ENCODE peak calls at places on chromosomes 13 and 19, in seven cellular contexts. L is KG1; N is renal cortical epithelial cell; I is left colon; F is WTC11; P is neuronal stem cell; B is effector memory CD4-positive, alpha-beta T cell. X is an unnamed sample.

GRCh38 chr13:39952244-39953233 is 297.1 kb downstream of the COG6 start:
- DNase-seq in L (no peak), N (peak; percentile 15), I (no peak), F (no peak), P (no peak), B (no peak), X (no peak)

GRCh38 chr13:104318121-104318520 is 1251.9 kb upstream of the SLC10A2 start:
- DNase-seq in L (no peak), N (peak; percentile 62), I (no peak), F (no peak), P (no peak), B (no peak), X (no peak)

GRCh38 chr13:40534456-40534855 is 132.0 kb downstream of the FOXO1 start:
- DNase-seq in L (no peak), N (peak; percentile 23), I (no peak), F (no peak), P (no peak), B (no peak), X (no peak)

GRCh38 chr19:48757089-48757675 is 1.9 kb downstream of the FGF21 start:
- DNase-seq in L (no peak), N (no peak), I (no peak), F (no peak), P (no peak), B (no peak), X (no peak)

GRCh38 chr19:47643281-47643680 is 34.3 kb downstream of the BICRA start:
- DNase-seq in L (no peak), N (no peak), I (no peak), F (no peak), P (no peak), B (no peak), X (no peak)

GRCh38 chr19:5951338-5951861 is 26.5 kb downstream of the RANBP3 start:
- DNase-seq in L (no peak), N (no peak), I (peak; percentile 41), F (peak; percentile 33), P (no peak), B (no peak), X (no peak)

GRCh38 chr19:7527516-7528191 is 5.2 kb downstream of the MCOLN1 start:
- DNase-seq in L (no peak), N (no peak), I (peak; percentile 22), F (no peak), P (no peak), B (no peak), X (no peak)

GRCh38 chr19:47680858-47681332 is 32.3 kb upstream of the EHD2 start:
- DNase-seq in L (no peak), N (no peak), I (no peak), F (no peak), P (no peak), B (no peak), X (peak; percentile 18)

GRCh38 chr13:25860862-25861261 is 191.0 kb downstream of the SHISA2 start:
- DNase-seq in L (no peak), N (peak; percentile 55), I (no peak), F (no peak), P (no peak), B (no peak), X (no peak)

GRCh38 chr13:24228852-24229458 is 68.4 kb downstream of the SPATA13 start:
- DNase-seq in L (peak; percentile 36), N (peak; percentile 79), I (no peak), F (peak; percentile 22), P (peak; percentile 37), B (no peak), X (no peak)

GRCh38 chr13:61142506-61142905 is 273.1 kb downstream of the PCDH20 start:
- DNase-seq in L (no peak), N (peak; percentile 45), I (no peak), F (no peak), P (no peak), B (no peak), X (no peak)

GRCh38 chr19:28495046-28495445 is 717.9 kb downstream of the UQCRFS1 start:
- DNase-seq in L (no peak), N (no peak), I (no peak), F (no peak), P (no peak), B (no peak), X (no peak)

GRCh38 chr19:15038304-15038703 is 11.0 kb upstream of the CASP14 start:
- DNase-seq in L (no peak), N (no peak), I (no peak), F (no peak), P (no peak), B (no peak), X (no peak)

GRCh38 chr13:26531751-26532150 is 25.7 kb upstream of the WASF3 start:
- DNase-seq in L (no peak), N (no peak), I (no peak), F (no peak), P (no peak), B (no peak), X (no peak)

X was measured in glutamatergic neuron.